ENCODE peak calls at places on chromosomes 2 and 18, in nine cellular contexts. G is AG04449, F is cardiac fibroblast, T is foreskin fibroblast, U is GM12864, L is cardiac muscle cell, P is hepatocyte, W is upper lobe of right lung, R is AG09319. Q is an unnamed sample.

GRCh38 chr2:168119519-168120141 is 127.8 kb downstream of the STK39 start:
- DNase-seq in G (peak; percentile 14), F (peak; percentile 80), T (peak; percentile 50), U (no peak), L (peak; percentile 74), P (peak; percentile 75), W (no peak), R (peak; percentile 34), Q (no peak)

GRCh38 chr2:39529836-39530235 is 92.8 kb upstream of the MAP4K3 start:
- DNase-seq in G (no peak), F (no peak), T (no peak), U (no peak), L (no peak), P (no peak), W (no peak), R (no peak), Q (no peak)

GRCh38 chr18:8620845-8621244 is 11.6 kb downstream of the RAB12 start:
- DNase-seq in G (no peak), F (no peak), T (no peak), U (no peak), L (no peak), P (no peak), W (no peak), R (no peak), Q (no peak)

GRCh38 chr2:24333019-24333540 is 27.3 kb downstream of the ITSN2 start:
- DNase-seq in G (no peak), F (no peak), T (no peak), U (no peak), L (no peak), P (no peak), W (no peak), R (no peak), Q (no peak)

GRCh38 chr2:24124003-24124585 is 825 bp downstream of the FAM228B start:
- DNase-seq in G (no peak), F (no peak), T (no peak), U (no peak), L (no peak), P (no peak), W (no peak), R (no peak), Q (no peak)

GRCh38 chr2:226683196-226683595 is 116.4 kb downstream of the IRS1 start:
- DNase-seq in G (no peak), F (peak; percentile 42), T (peak; percentile 30), U (no peak), L (no peak), P (no peak), W (no peak), R (no peak), Q (no peak)

GRCh38 chr2:177264539-177265385 is at the start of gene NFE2L2:
- DNase-seq in G (no peak), F (peak; percentile 98), T (peak; percentile 91), U (no peak), L (peak; percentile 87), P (peak; percentile 95), W (peak; percentile 97), R (peak; percentile 88), Q (peak; percentile 84)

GRCh38 chr2:224331698-224332097 is 70.2 kb downstream of the FAM124B start:
- DNase-seq in G (no peak), F (no peak), T (no peak), U (no peak), L (no peak), P (no peak), W (no peak), R (no peak), Q (no peak)

GRCh38 chr2:34910018-34910417 is 1310.9 kb upstream of the FAM98A start:
- DNase-seq in G (no peak), F (no peak), T (no peak), U (no peak), L (no peak), P (no peak), W (no peak), R (no peak), Q (no peak)

GRCh38 chr2:233853883-233854240 is 473 bp downstream of the HJURP start:
- DNase-seq in G (no peak), F (no peak), T (no peak), U (no peak), L (no peak), P (no peak), W (no peak), R (no peak), Q (no peak)

GRCh38 chr2:70552501-70553333 is 909 bp downstream of the TGFA start:
- DNase-seq in G (no peak), F (no peak), T (no peak), U (no peak), L (peak; percentile 18), P (no peak), W (no peak), R (no peak), Q (peak; percentile 36)

DNA sequence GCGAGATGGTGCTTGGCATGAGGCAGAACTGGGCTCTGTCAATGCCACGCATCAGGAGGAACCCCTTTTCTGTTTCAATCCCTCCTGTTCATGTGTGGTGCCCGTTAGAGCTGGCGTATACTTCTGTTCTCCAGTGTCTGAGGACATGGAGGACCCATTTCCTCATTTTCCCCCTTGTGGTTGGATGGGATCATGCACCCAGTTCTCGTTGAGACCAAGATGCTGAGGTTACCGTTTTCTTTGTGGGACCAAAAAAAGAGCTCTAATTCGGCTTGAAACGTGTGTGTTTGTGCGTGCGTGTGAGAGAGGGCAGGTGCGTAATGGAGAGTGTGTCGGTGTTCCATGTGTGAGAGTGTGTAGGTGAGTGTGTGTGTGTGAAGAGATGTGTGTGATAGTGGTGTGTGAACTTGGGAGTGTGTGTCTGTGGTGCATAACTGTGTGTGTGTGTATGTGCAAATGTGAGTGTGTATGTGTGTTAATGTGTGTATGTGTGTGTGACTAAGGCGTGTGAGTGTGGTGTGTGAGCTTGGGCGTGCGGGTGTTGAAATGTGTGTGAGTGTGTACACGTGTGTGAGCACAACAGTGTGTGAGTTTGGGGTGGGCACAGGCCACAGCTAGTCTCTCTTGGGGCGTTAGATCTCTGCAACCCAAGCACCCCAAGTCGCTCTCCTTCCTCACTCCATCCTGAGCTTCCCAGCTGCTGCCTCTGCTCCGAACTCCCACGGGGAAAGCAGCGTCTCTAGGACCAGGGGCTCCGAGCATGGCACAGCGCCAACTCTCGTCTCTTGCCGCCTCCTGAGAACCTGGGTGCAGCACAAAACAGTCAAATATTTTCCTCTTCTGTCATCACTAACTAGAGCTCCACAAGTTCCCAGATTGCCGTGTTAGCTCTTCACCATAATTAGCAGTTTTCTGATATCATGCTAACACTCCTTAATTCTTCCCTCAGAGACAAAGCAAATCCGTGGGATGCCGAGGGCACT is 75.8 kb downstream of the LONRF2 start:
- DNase-seq in G (no peak), F (peak; percentile 12), T (no peak), U (no peak), L (no peak), P (no peak), W (no peak), R (no peak), Q (no peak)
- TF ChIP-seq CTCF in G (peak; percentile 14), F (peak; percentile 54), T (peak; percentile 27), U (peak; percentile 49), L (peak; percentile 41), P (peak; percentile 26), W (peak; percentile 48), R (peak; percentile 20), Q (peak; percentile 76)

DNA sequence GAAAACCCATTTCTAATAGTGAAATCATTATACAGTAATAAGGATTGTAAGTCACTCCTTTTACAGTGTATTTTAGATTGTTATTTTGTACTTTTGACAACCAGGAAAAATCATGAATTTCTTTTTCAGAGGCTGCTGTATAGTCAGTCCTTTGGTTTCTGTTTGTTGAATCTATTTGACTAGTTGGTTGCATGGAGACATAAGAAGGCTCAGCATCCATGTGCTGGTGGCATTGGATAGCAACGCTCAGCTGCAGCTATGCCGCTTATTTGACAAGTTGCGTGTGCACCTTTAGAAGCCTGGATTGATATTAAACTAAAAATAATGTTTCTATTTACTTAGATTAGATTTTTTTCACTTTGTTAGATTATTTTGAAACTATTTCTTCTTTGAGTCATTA is 254.1 kb upstream of the SYT4 start:
- DNase-seq in G (no peak), F (no peak), T (no peak), U (no peak), L (no peak), P (no peak), W (no peak), R (no peak), Q (no peak)
- TF ChIP-seq CTCF in G (no peak), F (no peak), T (no peak), U (no peak), L (no peak), P (no peak), W (no peak), R (no peak), Q (no peak)

DNA sequence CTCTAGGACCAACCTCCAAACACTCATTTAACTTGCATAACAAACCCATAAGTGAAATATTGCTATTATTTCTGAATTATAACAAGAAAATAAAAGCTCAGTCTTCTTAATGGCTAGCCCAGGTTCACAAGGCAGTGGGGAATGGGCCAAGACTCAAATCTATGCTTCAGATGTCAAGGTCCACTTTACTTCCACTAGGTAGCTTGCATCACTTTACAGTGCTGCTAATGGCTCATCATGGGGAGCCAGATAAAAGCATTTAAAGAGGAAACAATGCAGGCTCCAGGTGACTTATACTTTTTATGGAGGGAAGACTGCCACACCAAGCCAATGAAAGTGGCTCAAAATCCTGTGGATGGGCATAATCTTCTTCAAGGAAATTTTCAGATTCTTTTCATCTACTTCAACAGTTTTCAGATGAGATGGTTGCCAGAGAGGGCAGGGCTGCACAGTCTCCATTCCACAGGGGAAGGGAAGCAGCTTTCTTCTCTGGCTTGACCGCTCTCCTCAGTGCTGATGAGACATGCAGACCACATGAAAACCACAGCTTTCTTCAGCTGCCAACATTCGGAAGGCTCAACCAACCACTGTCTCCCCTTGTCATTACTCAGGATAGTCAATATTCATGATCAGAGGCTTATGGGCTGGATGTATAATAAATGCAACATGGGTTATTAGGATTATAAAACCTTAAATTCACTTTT is 361.9 kb upstream of the MEX3C start:
- DNase-seq in G (no peak), F (no peak), T (no peak), U (no peak), L (no peak), P (peak; percentile 10), W (no peak), R (no peak), Q (no peak)
- TF ChIP-seq CTCF in G (no peak), F (no peak), T (no peak), U (no peak), L (no peak), P (no peak), W (no peak), R (no peak), Q (no peak)

GRCh38 chr2:133859578-133859977 is 291.3 kb upstream of the NCKAP5 start:
- DNase-seq in G (no peak), F (no peak), T (no peak), U (no peak), L (no peak), P (no peak), W (no peak), R (no peak), Q (no peak)

GRCh38 chr2:133867131-133867530 is 298.9 kb upstream of the NCKAP5 start:
- DNase-seq in G (no peak), F (no peak), T (no peak), U (no peak), L (no peak), P (no peak), W (no peak), R (no peak), Q (no peak)

GRCh38 chr2:133865141-133865540 is 296.9 kb upstream of the NCKAP5 start:
- DNase-seq in G (no peak), F (no peak), T (no peak), U (no peak), L (no peak), P (no peak), W (no peak), R (no peak), Q (no peak)

GRCh38 chr2:133863106-133863800 is 295.0 kb upstream of the NCKAP5 start:
- DNase-seq in G (no peak), F (no peak), T (no peak), U (no peak), L (no peak), P (no peak), W (no peak), R (no peak), Q (no peak)

GRCh38 chr2:133862400-133862977 is 294.2 kb upstream of the NCKAP5 start:
- DNase-seq in G (no peak), F (no peak), T (no peak), U (no peak), L (no peak), P (no peak), W (no peak), R (no peak), Q (no peak)
- TF ChIP-seq CTCF in G (no peak), F (no peak), T (no peak), U (no peak), L (no peak), P (no peak), W (no peak), R (no peak), Q (no peak)